ENCODE peak calls at places on chromosomes 4 and X, in eight cellular contexts. Q is epithelial cell of esophagus, J is tibial artery, B is DND-41, E is cardiac fibroblast, G is PC-9, F is psoas muscle, M is neural progenitor cell. N is an unnamed sample.
A peak's percentile ranks its signal among the peaks of the same experiment; 100 is the strongest.

GRCh38 chrX:150364347-150365050 is 1.4 kb downstream of the MAMLD1 start:
- DNase-seq in Q (peak; percentile 34), J (no peak), B (peak; percentile 40), E (no peak), G (no peak), F (no peak), M (peak; percentile 65), N (no peak)

GRCh38 chrX:111447298-111447697 is 35.3 kb upstream of the DCX start:
- DNase-seq in Q (peak; percentile 8), J (no peak), B (peak; percentile 15), E (peak; percentile 0), G (no peak), F (no peak), M (peak; percentile 81), N (no peak)

GRCh38 chrX:1400731-1401471 is 9.0 kb upstream of the SLC25A6 start:
- DNase-seq in Q (no peak), J (no peak), B (no peak), E (no peak), G (no peak), F (no peak), M (peak; percentile 26), N (no peak)

GRCh38 chr4:138085956-138086355 is 156.2 kb downstream of the SLC7A11 start:
- DNase-seq in Q (no peak), J (no peak), B (no peak), E (no peak), G (no peak), F (no peak), M (no peak), N (no peak)

GRCh38 chrX:42748067-42748850 is 29.7 kb downstream of the PPP1R2C start:
- DNase-seq in Q (peak; percentile 42), J (no peak), B (no peak), E (peak; percentile 53), G (no peak), F (no peak), M (no peak), N (no peak)

GRCh38 chr4:19358015-19358414 is 893.7 kb upstream of the SLIT2 start:
- DNase-seq in Q (peak; percentile 95), J (no peak), B (no peak), E (peak; percentile 80), G (no peak), F (no peak), M (no peak), N (no peak)

GRCh38 chrX:140507223-140507981 is 2.5 kb upstream of the SOX3 start:
- DNase-seq in Q (peak; percentile 67), J (no peak), B (no peak), E (no peak), G (no peak), F (no peak), M (peak; percentile 44), N (no peak)

GRCh38 chr4:153217440-153217839 is 13.2 kb downstream of the TRIM2 start:
- DNase-seq in Q (peak; percentile 50), J (no peak), B (no peak), E (peak; percentile 14), G (no peak), F (no peak), M (no peak), N (no peak)

GRCh38 chr4:42778349-42778748 is 114.2 kb upstream of the GRXCR1 start:
- DNase-seq in Q (no peak), J (no peak), B (no peak), E (no peak), G (no peak), F (no peak), M (no peak), N (no peak)

GRCh38 chr4:183989471-183989870 is 84.4 kb downstream of the STOX2 start:
- DNase-seq in Q (no peak), J (no peak), B (no peak), E (peak; percentile 73), G (no peak), F (no peak), M (no peak), N (peak; percentile 30)

GRCh38 chrX:54042609-54043010 is 1.7 kb downstream of the PHF8 start:
- DNase-seq in Q (peak; percentile 42), J (peak; percentile 56), B (peak; percentile 46), E (peak; percentile 59), G (peak; percentile 48), F (peak; percentile 62), M (peak; percentile 81), N (no peak)

GRCh38 chr4:145315828-145316227 is 135.4 kb upstream of the OTUD4 start:
- DNase-seq in Q (no peak), J (no peak), B (no peak), E (no peak), G (no peak), F (no peak), M (no peak), N (no peak)

DNA sequence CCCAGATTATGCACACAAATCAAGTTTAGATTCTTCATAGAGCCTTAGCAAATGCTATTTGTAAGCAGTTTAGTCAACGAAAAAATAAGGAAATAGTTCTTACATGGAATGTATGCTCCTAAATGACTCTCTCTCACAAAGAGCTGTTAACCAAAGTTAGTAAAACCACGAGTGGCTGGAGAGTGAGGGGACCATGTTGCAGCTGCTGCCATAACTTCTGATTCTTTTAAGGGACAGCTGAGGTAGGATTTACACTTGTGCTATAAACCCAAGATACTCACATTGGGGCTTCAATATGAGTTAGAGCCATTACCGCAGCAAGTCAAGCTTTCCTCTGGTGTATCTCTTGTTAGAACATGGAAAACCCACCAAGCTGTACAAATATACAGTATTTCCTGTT is 2.7 kb downstream of the DOCK11 start:
- DNase-seq in Q (no peak), J (no peak), B (no peak), E (no peak), G (no peak), F (no peak), M (no peak), N (no peak)
- H3K4me3 ChIP-seq in Q (no peak overlapping the region), J (no peak overlapping the region), B (no peak overlapping the region), E (no peak overlapping the region), G (no peak overlapping the region), F (no peak overlapping the region), M (no peak overlapping the region), N (no peak overlapping the region)

DNA sequence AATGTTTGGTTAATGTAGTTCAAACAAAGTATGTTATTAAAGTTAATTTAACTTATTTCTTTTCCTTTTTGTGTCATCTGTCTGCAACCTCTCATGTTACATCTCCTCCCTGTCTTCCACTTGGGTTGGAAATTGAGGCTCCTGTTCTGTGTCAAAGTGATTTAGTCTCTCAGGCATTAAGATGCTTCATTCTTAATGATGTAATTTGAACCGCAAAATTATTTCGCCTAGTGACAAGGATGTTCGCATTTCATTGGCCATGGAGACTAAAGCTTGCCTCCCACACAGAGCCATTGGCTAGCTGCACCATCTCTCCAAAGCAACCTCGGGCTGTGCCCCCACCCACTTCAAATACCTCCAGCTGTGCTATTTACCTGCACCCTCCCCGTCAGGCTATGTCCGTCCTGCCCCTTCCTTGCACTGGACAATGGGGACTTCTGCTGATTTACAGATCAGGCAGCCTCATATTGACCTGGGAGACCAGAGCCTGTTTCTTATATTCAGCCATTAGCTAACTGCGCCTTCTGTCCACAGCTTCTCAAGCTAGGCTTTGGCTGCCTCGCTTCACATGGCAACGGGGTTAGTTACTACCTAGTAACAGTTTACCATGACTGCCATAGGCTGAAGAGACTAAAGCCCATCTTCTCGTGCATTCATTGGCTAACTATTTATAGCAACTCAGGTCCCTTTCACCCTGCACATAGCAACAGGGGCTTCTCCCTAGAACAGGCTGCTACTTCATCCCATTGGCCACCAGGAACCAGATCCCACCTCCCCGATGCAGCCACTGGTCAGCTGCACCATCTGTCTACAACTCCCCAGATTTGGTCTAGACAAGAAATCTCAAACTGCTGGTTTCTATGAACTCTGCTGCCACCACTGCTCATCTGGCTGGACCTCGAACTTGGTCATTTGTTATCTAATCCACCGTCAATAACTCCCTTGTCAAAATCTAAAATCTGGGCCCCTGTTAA is 8.6 kb upstream of the ZNF157 start:
- DNase-seq in Q (peak; percentile 92), J (peak; percentile 76), B (peak; percentile 13), E (peak; percentile 92), G (peak; percentile 59), F (peak; percentile 77), M (peak; percentile 91), N (peak; percentile 84)
- TF ChIP-seq CTCF in Q (no peak), J (no peak), B (no peak), E (no peak), G (no peak), F (no peak), M (no peak), N (peak; percentile 17)

GRCh38 chrX:114584434-114584943 is 603 bp downstream of the HTR2C start:
- DNase-seq in Q (no peak), J (no peak), B (no peak), E (no peak), G (no peak), F (no peak), M (peak; percentile 79), N (no peak)

GRCh38 chrX:114584983-114585842 is 1.3 kb downstream of the HTR2C start:
- DNase-seq in Q (no peak), J (no peak), B (no peak), E (no peak), G (no peak), F (no peak), M (peak; percentile 55), N (no peak)

GRCh38 chrX:114582698-114583395 is 1.0 kb upstream of the HTR2C start:
- DNase-seq in Q (no peak), J (no peak), B (no peak), E (no peak), G (no peak), F (no peak), M (peak; percentile 58), N (no peak)

GRCh38 chrX:114582264-114582632 is 1.6 kb upstream of the HTR2C start:
- DNase-seq in Q (no peak), J (no peak), B (no peak), E (no peak), G (no peak), F (no peak), M (peak; percentile 7), N (no peak)

DNA sequence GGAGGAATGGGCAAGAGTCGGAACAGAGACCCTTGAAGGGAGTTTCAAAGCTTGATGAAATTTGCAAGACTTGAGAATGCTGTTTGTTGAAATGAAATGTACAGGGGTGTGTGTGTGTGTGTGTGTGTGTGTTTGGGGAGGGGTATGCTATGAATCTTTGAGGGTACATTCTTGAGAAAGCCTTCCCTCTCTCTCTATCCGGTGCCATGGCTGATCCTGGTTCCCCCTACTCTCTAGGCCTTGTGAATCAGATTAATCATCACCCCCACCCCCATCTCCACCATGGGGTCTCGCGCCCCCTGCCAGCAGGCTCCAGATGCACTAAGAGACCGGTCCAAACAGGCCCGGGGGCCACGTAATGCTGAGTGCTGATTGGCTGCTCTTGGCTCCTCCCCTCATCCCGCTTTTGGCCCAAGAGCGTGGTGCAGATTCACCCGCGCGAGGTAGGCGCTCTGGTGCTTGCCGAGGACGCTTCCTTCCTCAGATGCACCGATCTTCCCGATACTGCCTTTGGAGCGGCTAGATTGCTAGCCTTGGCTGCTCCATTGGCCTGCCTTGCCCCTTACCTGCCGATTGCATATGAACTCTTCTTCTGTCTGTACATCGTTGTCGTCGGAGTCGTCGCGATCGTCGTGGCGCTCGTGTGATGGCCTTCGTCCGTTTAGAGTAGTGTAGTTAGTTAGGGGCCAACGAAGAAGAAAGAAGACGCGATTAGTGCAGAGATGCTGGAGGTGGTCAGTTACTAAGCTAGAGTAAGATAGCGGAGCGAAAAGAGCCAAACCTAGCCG is at the start of gene HTR2C:
- DNase-seq in Q (no peak), J (no peak), B (no peak), E (no peak), G (no peak), F (no peak), M (peak; percentile 45), N (no peak)
- H3K4me3 ChIP-seq in Q (no peak within 1 kb of the TSS), J (no peak within 1 kb of the TSS), B (no peak within 1 kb of the TSS), E (no peak within 1 kb of the TSS), G (no peak within 1 kb of the TSS), F (no peak within 1 kb of the TSS), M (peak within 1 kb of the TSS; percentile 65), N (no peak within 1 kb of the TSS)

GRCh38 chrX:95907081-95907480 is 777.6 kb upstream of the DIAPH2 start:
- DNase-seq in Q (no peak), J (no peak), B (no peak), E (no peak), G (no peak), F (no peak), M (no peak), N (no peak)

GRCh38 chrX:95903490-95903889 is 781.2 kb upstream of the DIAPH2 start:
- DNase-seq in Q (peak; percentile 5), J (no peak), B (no peak), E (peak; percentile 12), G (no peak), F (no peak), M (peak; percentile 20), N (no peak)
- TF ChIP-seq CTCF in Q (peak; percentile 7), J (no peak), B (no peak), E (no peak), G (no peak), F (no peak), M (peak; percentile 39), N (no peak)

N was measured in AG04450.